ENCODE peak calls at places on chromosomes 7 and 10, in eight cellular contexts. V is IMR-90, H is mesothelial cell of epicardium, C is iPS-NIHi11, S is NCI-H146, G is fibroblast of pulmonary artery, F is fibroblast of lung, T is neural progenitor cell. E is an unnamed sample.
A peak's percentile ranks its signal among the peaks of the same experiment; 100 is the strongest.

GRCh38 chr10:94361161-94361794 is 1.5 kb downstream of the NOC3L start:
- DNase-seq in V (no peak), H (no peak), C (no peak), S (no peak), G (peak; percentile 36), F (peak; percentile 23), T (no peak), E (no peak)

GRCh38 chr10:57161157-57161556 is 800.1 kb upstream of the ZWINT start:
- DNase-seq in V (no peak), H (no peak), C (no peak), S (no peak), G (no peak), F (no peak), T (no peak), E (no peak)

GRCh38 chr7:138245216-138245615 is 169.0 kb downstream of the AKR1D1 start:
- DNase-seq in V (no peak), H (no peak), C (no peak), S (no peak), G (no peak), F (no peak), T (no peak), E (no peak)

GRCh38 chr10:65945071-65945470 is 980.8 kb upstream of the LRRTM3 start:
- DNase-seq in V (no peak), H (no peak), C (no peak), S (no peak), G (no peak), F (peak; percentile 18), T (no peak), E (no peak)

GRCh38 chr7:152383341-152384234 is 52.2 kb downstream of the KMT2C start:
- DNase-seq in V (peak; percentile 95), H (no peak), C (no peak), S (no peak), G (peak; percentile 86), F (peak; percentile 94), T (no peak), E (no peak)

GRCh38 chr10:46080886-46081285 is 34.8 kb upstream of the MSMB start:
- DNase-seq in V (no peak), H (no peak), C (no peak), S (no peak), G (no peak), F (no peak), T (no peak), E (no peak)

GRCh38 chr7:22219036-22219435 is 137.9 kb downstream of the RAPGEF5 start:
- DNase-seq in V (no peak), H (no peak), C (no peak), S (no peak), G (peak; percentile 42), F (no peak), T (no peak), E (no peak)

GRCh38 chr10:77463967-77464745 is 173.5 kb downstream of the KCNMA1 start:
- DNase-seq in V (peak; percentile 70), H (no peak), C (no peak), S (no peak), G (peak; percentile 7), F (peak; percentile 40), T (no peak), E (no peak)

GRCh38 chr10:93026072-93026471 is 34.5 kb upstream of the CYP26C1 start:
- DNase-seq in V (peak; percentile 22), H (no peak), C (no peak), S (no peak), G (no peak), F (no peak), T (no peak), E (no peak)

GRCh38 chr7:133789951-133790350 is 337.2 kb upstream of the LRGUK start:
- DNase-seq in V (peak; percentile 74), H (no peak), C (peak; percentile 6), S (no peak), G (no peak), F (peak; percentile 10), T (peak; percentile 23), E (peak; percentile 21)

GRCh38 chr10:28217848-28218247 is 85.0 kb downstream of the MPP7 start:
- DNase-seq in V (peak; percentile 92), H (no peak), C (no peak), S (no peak), G (peak; percentile 43), F (peak; percentile 91), T (no peak), E (no peak)

GRCh38 chr10:133474833-133475734 is 21.3 kb downstream of the SCART1 start:
- DNase-seq in V (no peak), H (no peak), C (no peak), S (no peak), G (no peak), F (no peak), T (no peak), E (no peak)